ENCODE peak calls at places on chromosomes 3 and 15, in four cellular contexts. One of them, this sample, is unnamed.

GRCh38 chr3:124522226-124522625 is 208.0 kb upstream of the UMPS start:
- DNase-seq in CD4-positive, CD25-positive, alpha-beta regulatory T cell: no peak
- DNase-seq in Jurkat, Clone E6-1: no peak
- DNase-seq in AG04450: no peak
- DNase-seq in this sample: no peak

GRCh38 chr3:151787626-151788025 is 26.3 kb upstream of the AADAC start:
- DNase-seq in Jurkat, Clone E6-1: no peak
- DNase-seq in AG04450: no peak
- DNase-seq in CD4-positive, CD25-positive, alpha-beta regulatory T cell: no peak
- DNase-seq in this sample: no peak

GRCh38 chr15:33007295-33007855 is 187.1 kb downstream of the FMN1 start:
- DNase-seq in Jurkat, Clone E6-1: no peak
- DNase-seq in AG04450: no peak
- DNase-seq in CD4-positive, CD25-positive, alpha-beta regulatory T cell: no peak
- DNase-seq in this sample: peak; percentile 68

GRCh38 chr15:87730706-87731105 is 525.8 kb downstream of the NTRK3 start:
- DNase-seq in Jurkat, Clone E6-1: no peak
- DNase-seq in CD4-positive, CD25-positive, alpha-beta regulatory T cell: no peak
- DNase-seq in AG04450: no peak
- DNase-seq in this sample: no peak

GRCh38 chr15:66940368-66940767 is 125.0 kb upstream of the SMAD3 start:
- DNase-seq in AG04450: no peak
- DNase-seq in Jurkat, Clone E6-1: no peak
- DNase-seq in CD4-positive, CD25-positive, alpha-beta regulatory T cell: no peak
- DNase-seq in this sample: no peak

GRCh38 chr3:126516936-126517290 is 660 bp downstream of the UROC1 start:
- DNase-seq in CD4-positive, CD25-positive, alpha-beta regulatory T cell: no peak
- DNase-seq in Jurkat, Clone E6-1: no peak
- DNase-seq in AG04450: no peak
- DNase-seq in this sample: no peak

GRCh38 chr3:120350431-120350941 is 1.3 kb upstream of the LRRC58 start:
- DNase-seq in AG04450: peak; percentile 54
- DNase-seq in Jurkat, Clone E6-1: no peak
- DNase-seq in CD4-positive, CD25-positive, alpha-beta regulatory T cell: no peak
- DNase-seq in this sample: peak; percentile 56

GRCh38 chr3:28067014-28067413 is 174.4 kb upstream of the CMC1 start:
- DNase-seq in AG04450: no peak
- DNase-seq in Jurkat, Clone E6-1: no peak
- DNase-seq in CD4-positive, CD25-positive, alpha-beta regulatory T cell: no peak
- DNase-seq in this sample: no peak

GRCh38 chr3:113275876-113276580 is 64.7 kb downstream of the BOC start:
- DNase-seq in CD4-positive, CD25-positive, alpha-beta regulatory T cell: no peak
- DNase-seq in Jurkat, Clone E6-1: no peak
- DNase-seq in AG04450: no peak
- DNase-seq in this sample: peak; percentile 83

GRCh38 chr15:32730677-32731654 is 13.2 kb downstream of the GREM1 start:
- DNase-seq in Jurkat, Clone E6-1: no peak
- DNase-seq in CD4-positive, CD25-positive, alpha-beta regulatory T cell: no peak
- DNase-seq in AG04450: no peak
- DNase-seq in this sample: no peak

DNA sequence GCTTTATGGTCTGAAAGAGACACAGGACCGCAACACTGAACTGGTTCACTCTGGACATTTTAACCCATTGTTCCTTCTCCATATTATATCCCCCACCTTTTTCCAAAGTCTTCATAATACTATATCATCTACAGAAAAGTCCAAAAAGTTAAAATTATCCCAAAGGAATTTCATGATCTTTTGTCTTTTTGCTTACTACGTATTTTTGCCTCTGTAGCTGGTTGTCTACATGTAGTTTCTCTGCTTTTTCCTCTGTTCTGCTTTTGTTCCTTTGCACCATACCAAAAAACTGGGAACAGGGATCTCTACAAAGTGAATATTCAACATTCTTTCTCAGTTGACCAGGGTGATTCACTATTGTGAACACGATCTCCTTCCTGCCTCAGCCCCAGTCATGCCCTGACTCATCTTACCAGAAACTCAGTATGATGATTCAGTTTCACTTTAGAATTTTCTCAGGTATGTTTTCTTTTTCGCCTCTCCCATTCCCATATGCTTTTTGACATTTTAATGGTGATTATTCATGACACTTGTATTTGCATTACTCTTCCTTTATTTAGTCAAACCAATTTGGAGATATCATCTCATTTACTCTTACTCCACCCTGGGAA is 14.4 kb downstream of the EMC4 start:
- DNase-seq in CD4-positive, CD25-positive, alpha-beta regulatory T cell: no peak
- DNase-seq in AG04450: peak; percentile 49
- DNase-seq in Jurkat, Clone E6-1: no peak
- DNase-seq in this sample: peak; percentile 82
- H3K4me3 ChIP-seq in CD4-positive, CD25-positive, alpha-beta regulatory T cell: no peak overlapping the region
- H3K4me3 ChIP-seq in AG04450: no peak overlapping the region
- H3K4me3 ChIP-seq in Jurkat, Clone E6-1: no peak overlapping the region
- H3K4me3 ChIP-seq in this sample: peak overlapping the region; percentile 24

GRCh38 chr3:104286645-104287044 is 1080.1 kb upstream of the ALCAM start:
- DNase-seq in CD4-positive, CD25-positive, alpha-beta regulatory T cell: no peak
- DNase-seq in AG04450: no peak
- DNase-seq in Jurkat, Clone E6-1: no peak
- DNase-seq in this sample: no peak

GRCh38 chr3:104291878-104292277 is 1074.8 kb upstream of the ALCAM start:
- DNase-seq in CD4-positive, CD25-positive, alpha-beta regulatory T cell: no peak
- DNase-seq in Jurkat, Clone E6-1: no peak
- DNase-seq in AG04450: no peak
- DNase-seq in this sample: peak; percentile 5

DNA sequence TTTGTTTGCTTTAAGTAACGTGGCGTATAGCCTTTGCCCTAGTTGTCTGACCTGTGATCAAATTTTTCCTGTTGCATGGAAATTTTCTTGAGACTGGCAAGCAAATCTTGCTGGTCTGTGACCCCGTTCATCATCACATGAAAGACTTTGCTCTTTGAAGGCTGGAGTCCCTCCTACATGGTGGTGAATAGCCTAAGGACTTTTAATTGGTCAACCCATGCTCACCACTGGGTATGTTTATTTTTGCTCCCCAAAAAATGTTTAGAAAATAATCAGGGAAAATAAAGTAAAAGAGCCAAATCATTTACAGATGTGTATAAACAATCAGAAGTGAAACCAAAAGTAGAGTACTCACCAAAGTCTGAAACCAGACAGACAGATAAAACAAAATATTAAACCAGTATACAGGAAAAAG is 1075.3 kb upstream of the ALCAM start:
- DNase-seq in AG04450: no peak
- DNase-seq in Jurkat, Clone E6-1: no peak
- DNase-seq in CD4-positive, CD25-positive, alpha-beta regulatory T cell: no peak
- DNase-seq in this sample: peak; percentile 11
- H3K4me3 ChIP-seq in AG04450: peak overlapping the region; percentile 35
- H3K4me3 ChIP-seq in Jurkat, Clone E6-1: no peak overlapping the region
- H3K4me3 ChIP-seq in CD4-positive, CD25-positive, alpha-beta regulatory T cell: peak overlapping the region; percentile 37
- H3K4me3 ChIP-seq in this sample: peak overlapping the region; percentile 38

GRCh38 chr3:195020921-195021320 is 250.0 kb downstream of the XXYLT1 start:
- DNase-seq in CD4-positive, CD25-positive, alpha-beta regulatory T cell: no peak
- DNase-seq in Jurkat, Clone E6-1: no peak
- DNase-seq in AG04450: no peak
- DNase-seq in this sample: no peak
- H3K4me3 ChIP-seq in CD4-positive, CD25-positive, alpha-beta regulatory T cell: no peak overlapping the region
- H3K4me3 ChIP-seq in Jurkat, Clone E6-1: no peak overlapping the region
- H3K4me3 ChIP-seq in AG04450: no peak overlapping the region
- H3K4me3 ChIP-seq in this sample: no peak overlapping the region

DNA sequence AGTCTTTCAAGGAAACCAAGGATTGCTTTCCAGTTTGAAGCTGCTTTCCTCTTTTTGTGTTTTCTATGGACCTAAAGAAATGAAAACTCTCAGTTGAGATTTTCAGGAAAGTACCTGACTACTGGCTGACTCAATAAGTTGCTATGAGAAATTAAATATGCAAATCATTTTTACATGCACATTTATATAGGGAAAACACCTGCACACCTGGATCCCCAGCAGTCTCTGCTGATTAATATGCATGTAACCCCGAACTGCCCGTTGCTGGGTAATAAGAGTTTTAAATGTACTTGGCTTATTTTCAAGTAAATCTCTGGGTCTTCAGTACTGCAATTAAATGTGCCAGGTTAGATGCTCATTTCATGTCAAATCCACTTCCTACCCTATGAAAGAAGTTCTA is 77.2 kb downstream of the KBTBD8 start:
- DNase-seq in AG04450: no peak
- DNase-seq in Jurkat, Clone E6-1: no peak
- DNase-seq in CD4-positive, CD25-positive, alpha-beta regulatory T cell: no peak
- DNase-seq in this sample: no peak
- H3K4me3 ChIP-seq in AG04450: no peak overlapping the region
- H3K4me3 ChIP-seq in Jurkat, Clone E6-1: no peak overlapping the region
- H3K4me3 ChIP-seq in CD4-positive, CD25-positive, alpha-beta regulatory T cell: no peak overlapping the region
- H3K4me3 ChIP-seq in this sample: no peak overlapping the region

This sample was measured in AG10803.